ENCODE peak calls at places on chromosome 6, in seven cellular contexts. O is pancreas, Z is PC-9, I is PC-3, A is endodermal cell, X is neural progenitor cell, G is Panc1. C is an unnamed sample.

GRCh38 chr6:10960171-10960570 is 73.3 kb downstream of the SYCP2L start:
- DNase-seq in O (no peak), Z (no peak), I (no peak), A (no peak), X (no peak), G (no peak), C (no peak)

GRCh38 chr6:138106665-138107077 is 548 bp downstream of the PERP start:
- DNase-seq in O (no peak), Z (no peak), I (no peak), A (no peak), X (no peak), G (no peak), C (no peak)

GRCh38 chr6:67493682-67494081 is 1141.4 kb upstream of the ADGRB3 start:
- DNase-seq in O (no peak), Z (no peak), I (no peak), A (no peak), X (no peak), G (no peak), C (no peak)

GRCh38 chr6:137776256-137776655 is 90.8 kb upstream of the TNFAIP3 start:
- DNase-seq in O (no peak), Z (no peak), I (no peak), A (no peak), X (no peak), G (no peak), C (no peak)

GRCh38 chr6:158233214-158233795 is 65.2 kb downstream of the GTF2H5 start:
- DNase-seq in O (no peak), Z (no peak), I (peak), A (peak), X (peak), G (no peak), C (no peak)

GRCh38 chr6:126040826-126041225 is 54.5 kb downstream of the TRMT11 start:
- DNase-seq in O (no peak), Z (peak), I (peak), A (no peak), X (no peak), G (peak), C (no peak)

GRCh38 chr6:63802606-63803206 is 167.1 kb downstream of the PHF3 start:
- DNase-seq in O (no peak), Z (no peak), I (peak), A (no peak), X (no peak), G (no peak), C (no peak)

GRCh38 chr6:101294676-101295075 is 98.8 kb upstream of the GRIK2 start:
- DNase-seq in O (no peak), Z (no peak), I (peak), A (no peak), X (no peak), G (no peak), C (no peak)

GRCh38 chr6:39867592-39867991 is 66.7 kb downstream of the MOCS1 start:
- DNase-seq in O (no peak), Z (no peak), I (no peak), A (peak), X (no peak), G (no peak), C (no peak)

GRCh38 chr6:56904068-56904467 is 50.8 kb upstream of the BEND6 start:
- DNase-seq in O (no peak), Z (no peak), I (peak), A (no peak), X (no peak), G (no peak), C (no peak)

GRCh38 chr6:92779758-92780157 is 639.6 kb downstream of the EPHA7 start:
- DNase-seq in O (no peak), Z (no peak), I (peak), A (no peak), X (no peak), G (no peak), C (peak)

GRCh38 chr6:164037165-164037564 is 622.6 kb downstream of the QKI start:
- DNase-seq in O (no peak), Z (no peak), I (no peak), A (no peak), X (no peak), G (no peak), C (no peak)

GRCh38 chr6:100464910-100465700 is at the start of gene SIM1:
- DNase-seq in O (peak), Z (no peak), I (no peak), A (peak), X (peak), G (no peak), C (peak)

GRCh38 chr6:104887350-104887749 is 27.6 kb upstream of the HACE1 start:
- DNase-seq in O (no peak), Z (no peak), I (peak), A (peak), X (peak), G (no peak), C (peak)

GRCh38 chr6:28725890-28726348 is 197.9 kb downstream of the TRIM27 start:
- DNase-seq in O (no peak), Z (no peak), I (peak), A (peak), X (no peak), G (no peak), C (no peak)

GRCh38 chr6:149331871-149332270 is 14.4 kb downstream of the TAB2 start:
- DNase-seq in O (no peak), Z (no peak), I (peak), A (no peak), X (no peak), G (no peak), C (no peak)

GRCh38 chr6:99736302-99736701 is 129.7 kb downstream of the PRDM13 start:
- DNase-seq in O (no peak), Z (no peak), I (peak), A (no peak), X (no peak), G (no peak), C (no peak)

GRCh38 chr6:163620101-163620500 is 205.6 kb downstream of the QKI start:
- DNase-seq in O (no peak), Z (no peak), I (no peak), A (peak), X (no peak), G (no peak), C (no peak)

GRCh38 chr6:21664263-21665081 is 70.9 kb downstream of the SOX4 start:
- DNase-seq in O (peak), Z (no peak), I (no peak), A (peak), X (peak), G (no peak), C (peak)

GRCh38 chr6:144343736-144344428 is 58.7 kb downstream of the UTRN start:
- DNase-seq in O (no peak), Z (no peak), I (no peak), A (no peak), X (no peak), G (no peak), C (no peak)

GRCh38 chr6:152420696-152421095 is 216.5 kb downstream of the SYNE1 start:
- DNase-seq in O (no peak), Z (no peak), I (no peak), A (no peak), X (no peak), G (no peak), C (no peak)

GRCh38 chr6:112636650-112637260 is 289.6 kb downstream of the RFPL4B start:
- DNase-seq in O (no peak), Z (no peak), I (peak), A (no peak), X (no peak), G (no peak), C (no peak)

GRCh38 chr6:4253604-4254211 is 118.3 kb upstream of the ECI2 start:
- DNase-seq in O (no peak), Z (no peak), I (peak), A (no peak), X (no peak), G (no peak), C (peak)

GRCh38 chr6:110053395-110054240 is 75.5 kb downstream of the GPR6 start:
- DNase-seq in O (no peak), Z (peak), I (peak), A (peak), X (peak), G (peak), C (peak)

GRCh38 chr6:21999012-21999528 is 297.8 kb downstream of the PRL start:
- DNase-seq in O (no peak), Z (no peak), I (no peak), A (no peak), X (no peak), G (no peak), C (no peak)

GRCh38 chr6:33206864-33207568 is 1.3 kb upstream of the RING1 start:
- DNase-seq in O (peak), Z (no peak), I (peak), A (peak), X (peak), G (no peak), C (no peak)

GRCh38 chr6:134714679-134715078 is 235.2 kb downstream of the ALDH8A1 start:
- DNase-seq in O (no peak), Z (no peak), I (peak), A (no peak), X (no peak), G (no peak), C (peak)

GRCh38 chr6:113829702-113830058 is 27.5 kb upstream of the MARCKS start:
- DNase-seq in O (no peak), Z (no peak), I (no peak), A (no peak), X (peak), G (no peak), C (no peak)

GRCh38 chr6:39430968-39431523 is 108.5 kb upstream of the KCNK16 start:
- DNase-seq in O (no peak), Z (no peak), I (no peak), A (peak), X (peak), G (no peak), C (peak)

GRCh38 chr6:166437661-166438060 is 54.9 kb upstream of the MPC1 start:
- DNase-seq in O (no peak), Z (no peak), I (no peak), A (no peak), X (no peak), G (no peak), C (no peak)
- TF ChIP-seq CTCF in O (no peak), Z (no peak), I (no peak), A (peak), X (no peak), G (no peak), C (no peak)

DNA sequence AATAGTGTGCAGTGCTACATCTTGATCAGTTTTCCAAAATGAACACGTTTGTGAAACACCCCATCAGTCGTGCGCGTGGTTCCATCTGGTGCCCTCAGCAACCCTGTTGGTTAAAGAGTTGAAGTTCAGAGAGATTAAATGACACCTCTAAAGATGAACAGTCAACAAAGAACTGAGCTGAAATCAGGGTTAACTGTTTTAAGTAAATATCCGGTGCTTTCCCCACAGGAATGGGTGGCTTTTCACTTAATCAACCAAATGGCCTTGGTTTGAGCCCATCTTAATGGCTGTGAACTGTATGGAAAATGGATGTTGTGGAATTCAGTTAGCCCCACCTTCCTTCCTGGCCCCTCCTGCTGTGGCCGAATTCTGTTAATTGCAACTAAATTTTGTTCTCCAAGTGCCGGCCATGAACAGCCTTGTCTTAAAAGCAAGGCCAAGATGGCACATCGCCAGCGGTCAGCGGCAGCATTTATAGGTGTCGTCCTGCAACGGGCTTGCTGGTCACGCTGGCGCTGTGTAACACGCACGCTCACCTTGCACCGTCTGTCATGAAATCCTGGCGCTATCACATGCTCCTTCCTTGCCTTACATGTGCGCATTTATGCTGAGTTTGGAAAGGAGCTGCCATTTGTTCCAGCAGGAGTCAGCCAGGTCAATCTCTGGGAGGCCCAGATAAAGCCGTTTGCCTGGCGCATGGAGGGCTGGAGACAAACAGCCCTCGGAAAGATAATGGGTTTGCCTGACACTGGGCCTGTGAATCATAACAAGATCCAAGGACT is 164.5 kb downstream of the ERMARD start:
- DNase-seq in O (no peak), Z (no peak), I (no peak), A (peak), X (no peak), G (no peak), C (no peak)
- H3K27ac ChIP-seq in O (no peak), Z (no peak), I (no peak), A (no peak), X (no peak), G (no peak), C (no peak)

DNA sequence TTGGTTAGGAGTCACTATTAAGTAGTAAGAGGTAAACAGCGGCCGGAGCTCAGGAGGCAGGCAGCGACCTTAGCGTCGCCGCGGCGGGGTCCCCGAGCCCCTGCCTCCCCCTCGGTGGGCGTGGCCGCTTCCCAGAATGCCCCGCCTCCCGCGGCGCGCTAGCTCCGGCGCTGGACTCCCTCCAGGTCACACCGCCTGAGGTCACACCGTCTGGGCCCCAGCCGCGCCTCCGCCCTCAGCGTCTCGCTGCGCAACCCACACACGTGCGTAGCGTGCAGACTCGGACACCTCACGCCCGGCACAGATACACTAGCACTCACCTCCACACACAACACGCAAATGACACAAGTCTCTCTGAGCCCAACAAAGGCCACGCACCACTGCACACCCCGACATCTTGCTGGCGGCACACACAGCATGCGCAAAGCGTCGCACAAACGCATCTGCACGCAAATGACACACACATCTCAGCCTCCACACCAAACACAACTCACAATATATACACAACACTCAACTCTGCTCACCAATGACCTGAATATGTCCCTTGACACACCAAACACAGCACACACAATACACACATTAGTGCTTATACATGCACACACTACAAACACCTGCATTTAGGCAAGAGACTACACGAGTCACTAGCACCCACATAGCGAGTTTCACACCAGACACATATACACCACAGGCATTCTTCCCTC is 17.6 kb upstream of the CDKN1A start:
- DNase-seq in O (peak), Z (no peak), I (no peak), A (peak), X (peak), G (no peak), C (peak)
- H3K4me3 ChIP-seq in O (no peak), Z (no peak), I (no peak), A (no peak), X (no peak), G (peak), C (no peak)

DNA sequence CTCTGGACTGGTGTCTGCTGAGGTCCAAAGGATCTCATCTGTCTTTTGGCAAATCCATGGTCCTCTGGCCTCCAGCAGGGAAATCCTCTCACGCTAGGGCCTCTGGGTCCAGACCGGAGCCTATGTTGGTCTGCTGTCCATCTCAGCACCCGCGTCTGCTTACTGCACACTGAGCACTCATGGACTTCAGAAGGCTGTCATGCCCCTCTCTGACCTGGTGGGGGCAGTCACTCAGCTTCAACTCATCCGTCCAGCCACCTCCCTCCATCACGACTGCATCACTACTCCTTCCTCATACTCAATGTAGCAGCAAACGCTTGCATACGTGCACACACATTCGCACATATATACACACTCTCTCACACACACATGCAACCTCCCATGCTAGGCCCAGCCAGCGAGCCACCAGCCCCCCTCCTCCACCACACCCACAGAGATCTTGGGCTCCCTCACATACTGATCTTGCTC is 33.3 kb downstream of the GABRR2 start:
- DNase-seq in O (no peak), Z (no peak), I (peak), A (peak), X (peak), G (no peak), C (peak)
- TF ChIP-seq CTCF in O (no peak), Z (peak), I (peak), A (peak), X (peak), G (peak), C (no peak)

GRCh38 chr6:13212538-13212937 is 115.8 kb downstream of the TBC1D7 start:
- DNase-seq in O (no peak), Z (no peak), I (no peak), A (no peak), X (no peak), G (no peak), C (no peak)

GRCh38 chr6:13220266-13220665 is 108.1 kb downstream of the TBC1D7 start:
- DNase-seq in O (no peak), Z (no peak), I (no peak), A (no peak), X (no peak), G (no peak), C (no peak)

GRCh38 chr6:13217206-13217905 is 111.0 kb downstream of the TBC1D7 start:
- DNase-seq in O (no peak), Z (no peak), I (no peak), A (no peak), X (no peak), G (no peak), C (no peak)

GRCh38 chr6:13215390-13215789 is 112.9 kb downstream of the TBC1D7 start:
- DNase-seq in O (no peak), Z (no peak), I (no peak), A (no peak), X (no peak), G (no peak), C (no peak)

DNA sequence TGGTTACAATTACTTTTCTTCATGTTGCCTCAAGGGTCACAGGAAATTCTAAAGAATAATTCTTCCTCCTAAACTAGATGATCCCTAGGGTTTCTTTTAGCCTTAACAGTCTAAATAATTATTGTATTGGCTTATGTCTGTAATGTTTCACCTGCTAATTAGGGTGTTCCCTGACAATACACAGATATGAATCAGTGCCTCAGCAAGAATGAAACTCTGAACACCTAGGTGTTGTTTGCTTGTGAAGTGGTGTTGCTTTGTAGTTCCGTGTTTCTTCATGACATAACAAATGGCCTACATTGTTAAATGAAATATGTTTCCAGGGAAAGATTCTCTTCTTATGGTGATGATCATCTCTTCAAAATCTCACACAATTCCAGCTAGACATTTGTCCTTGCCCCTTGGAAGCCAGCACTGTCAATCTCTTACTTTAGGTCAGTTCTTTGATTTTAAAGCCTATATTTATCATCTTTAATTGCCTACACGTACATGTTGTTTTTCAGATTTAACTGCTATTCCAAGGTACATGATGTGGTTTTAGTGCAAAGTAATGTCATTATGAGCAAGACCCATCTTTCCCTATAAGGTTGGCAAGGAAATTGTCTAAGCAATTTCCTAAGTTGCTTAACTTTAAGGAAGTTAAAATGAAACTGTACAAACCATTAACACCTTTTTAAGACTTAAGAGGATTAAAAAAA is 112.0 kb downstream of the TBC1D7 start:
- DNase-seq in O (no peak), Z (no peak), I (no peak), A (no peak), X (no peak), G (no peak), C (no peak)
- H3K27ac ChIP-seq in O (no peak), Z (no peak), I (no peak), A (no peak), X (no peak), G (no peak), C (no peak)

GRCh38 chr6:15344186-15344506 is 98.3 kb downstream of the JARID2 start:
- DNase-seq in O (no peak), Z (no peak), I (no peak), A (no peak), X (no peak), G (no peak), C (no peak)

GRCh38 chr6:15344831-15345230 is 99.0 kb downstream of the JARID2 start:
- DNase-seq in O (no peak), Z (no peak), I (no peak), A (no peak), X (no peak), G (no peak), C (no peak)

GRCh38 chr6:15348528-15348927 is 102.7 kb downstream of the JARID2 start:
- DNase-seq in O (no peak), Z (no peak), I (no peak), A (no peak), X (no peak), G (no peak), C (no peak)

GRCh38 chr6:15343490-15344185 is 97.8 kb downstream of the JARID2 start:
- DNase-seq in O (no peak), Z (no peak), I (no peak), A (no peak), X (no peak), G (no peak), C (no peak)

DNA sequence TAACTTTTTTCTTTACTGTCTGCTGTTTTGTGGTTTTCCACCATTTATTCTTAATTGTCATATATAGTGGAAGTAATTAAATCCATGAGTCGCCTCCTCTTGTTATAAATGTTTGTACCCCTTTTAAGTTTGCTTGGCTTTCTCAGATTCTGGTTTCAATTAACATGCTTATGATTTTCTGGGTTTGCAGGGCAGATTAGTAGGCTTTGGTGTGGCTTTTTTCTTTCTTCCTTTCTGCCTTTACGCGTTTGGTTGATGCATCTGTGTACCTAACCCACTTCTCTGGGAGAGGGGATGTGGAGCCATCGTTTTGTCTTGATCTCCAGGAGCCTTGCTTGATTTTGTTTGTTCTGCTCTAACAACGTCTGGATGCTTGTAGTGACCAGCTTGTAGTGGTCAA is 100.4 kb downstream of the JARID2 start:
- DNase-seq in O (no peak), Z (no peak), I (no peak), A (no peak), X (no peak), G (no peak), C (no peak)
- H3K4me3 ChIP-seq in O (no peak), Z (no peak), I (no peak), A (no peak), X (no peak), G (no peak), C (no peak)

GRCh38 chr6:157227202-157228166 is 95.8 kb downstream of the TMEM242 start:
- DNase-seq in O (no peak), Z (no peak), I (peak), A (peak), X (no peak), G (no peak), C (no peak)
- TF ChIP-seq CTCF in O (no peak), Z (peak), I (peak), A (peak), X (peak), G (peak), C (no peak)

GRCh38 chr6:151034825-151035781 is 169.6 kb downstream of the MTHFD1L start:
- DNase-seq in O (no peak), Z (no peak), I (no peak), A (no peak), X (peak), G (no peak), C (no peak)
- H3K27ac ChIP-seq in O (no peak), Z (peak), I (peak), A (no peak), X (no peak), G (peak), C (no peak)

C was measured in thyroid gland.